ENCODE peak calls at places on chromosomes 4 and X, in seven cellular contexts. C, V, S, U, K, F and W are unnamed samples.

GRCh38 chrX:5674036-5674435 is 554.6 kb downstream of the NLGN4X start:
- DNase-seq in K (no peak), F (no peak), U (no peak), S (no peak), C (no peak), V (no peak), W (no peak)

GRCh38 chrX:109537324-109537665 is 651 bp downstream of the NXT2 start:
- DNase-seq in F (peak), V (no peak), S (peak), K (no peak), C (peak), U (no peak), W (peak)

GRCh38 chr4:9971711-9972110 is 49.6 kb downstream of the SLC2A9 start:
- DNase-seq in U (no peak), V (no peak), F (peak), C (no peak), K (no peak), S (no peak), W (no peak)

GRCh38 chr4:78749972-78750727 is 26.0 kb upstream of the BMP2K start:
- DNase-seq in C (no peak), V (peak), F (no peak), S (peak), K (no peak), U (no peak), W (no peak)

GRCh38 chr4:145557720-145558119 is 61.5 kb upstream of the MMAA start:
- DNase-seq in U (peak), C (peak), K (peak), S (peak), F (peak), V (no peak), W (peak)

GRCh38 chrX:118627084-118627758 is 100.2 kb upstream of the IL13RA1 start:
- DNase-seq in S (no peak), V (no peak), F (peak), U (no peak), C (no peak), K (no peak), W (no peak)

GRCh38 chr4:164779811-164780216 is 25.9 kb downstream of the SMIM31 start:
- DNase-seq in C (peak), F (peak), V (no peak), S (no peak), K (no peak), U (peak), W (no peak)

GRCh38 chr4:1574601-1575417 is 109.3 kb downstream of the FAM53A start:
- DNase-seq in V (no peak), K (no peak), S (no peak), U (no peak), F (no peak), C (no peak), W (peak)

GRCh38 chrX:65838674-65839073 is 171.2 kb downstream of the MSN start:
- DNase-seq in C (no peak), S (no peak), U (no peak), V (no peak), F (no peak), K (no peak), W (no peak)

GRCh38 chr4:140904904-140905303 is 148.7 kb upstream of the TBC1D9 start:
- DNase-seq in F (no peak), S (no peak), U (no peak), V (no peak), K (no peak), C (no peak), W (no peak)